ENCODE peak calls at places on chromosomes 6 and 20, in six cellular contexts. H is fibroblast of mammary gland, E is GM23248, T is kidney epithelial cell, Q is mucosa of descending colon, C is tibial artery. Z is an unnamed sample.

GRCh38 chr6:3540253-3540820 is 83.5 kb upstream of the SLC22A23 start:
- DNase-seq in T (no peak), Q (no peak), E (no peak), H (no peak), C (no peak), Z (no peak)

GRCh38 chr6:100880149-100880900 is 804 bp downstream of the ASCC3 start:
- DNase-seq in E (peak; percentile 72), Q (peak; percentile 17), C (no peak), T (no peak), H (peak; percentile 41), Z (peak; percentile 76)

GRCh38 chr6:149371154-149371553 is 28.9 kb upstream of the SUMO4 start:
- DNase-seq in H (no peak), T (no peak), E (no peak), C (no peak), Q (no peak), Z (no peak)

GRCh38 chr6:2792330-2792729 is 27.1 kb downstream of the WRNIP1 start:
- DNase-seq in Q (no peak), H (peak; percentile 24), E (no peak), C (no peak), T (no peak), Z (peak; percentile 88)

GRCh38 chr6:33716379-33716778 is 4.9 kb upstream of the UQCC2 start:
- DNase-seq in C (no peak), E (no peak), Q (no peak), T (no peak), H (no peak), Z (peak; percentile 82)

GRCh38 chr6:55869731-55870130 is 5.7 kb downstream of the BMP5 start:
- DNase-seq in E (no peak), H (no peak), Q (no peak), C (no peak), T (no peak), Z (no peak)

GRCh38 chr6:111553580-111553979 is 52.1 kb downstream of the TRAF3IP2 start:
- DNase-seq in C (no peak), E (no peak), Q (no peak), H (no peak), T (no peak), Z (no peak)

GRCh38 chr6:138109042-138109997 is 2.1 kb upstream of the PERP start:
- DNase-seq in E (peak; percentile 65), Q (peak; percentile 94), C (peak; percentile 80), H (peak; percentile 74), T (no peak), Z (peak; percentile 88)

GRCh38 chr6:169885831-169886230 is 134.4 kb downstream of the ERMARD start:
- DNase-seq in E (no peak), H (no peak), C (no peak), T (no peak), Q (no peak), Z (no peak)

GRCh38 chr6:82987951-82988350 is 77.7 kb downstream of the UBE3D start:
- DNase-seq in E (peak; percentile 34), H (no peak), Q (no peak), C (no peak), T (no peak), Z (no peak)

GRCh38 chr20:25009218-25010145 is 16.9 kb upstream of the APMAP start:
- DNase-seq in T (no peak), E (peak; percentile 31), Q (no peak), C (peak; percentile 56), H (no peak), Z (no peak)

GRCh38 chr6:89048985-89049384 is 31.6 kb upstream of the PNRC1 start:
- DNase-seq in C (no peak), H (peak; percentile 88), Q (no peak), E (peak; percentile 65), T (no peak), Z (peak; percentile 68)

GRCh38 chr6:77015350-77015749 is 447.9 kb downstream of the HTR1B start:
- DNase-seq in H (peak; percentile 46), T (no peak), C (no peak), E (peak; percentile 61), Q (no peak), Z (peak; percentile 30)

GRCh38 chr6:20732896-20733295 is 198.6 kb downstream of the CDKAL1 start:
- DNase-seq in E (no peak), H (no peak), Q (no peak), T (no peak), C (no peak), Z (no peak)

GRCh38 chr6:16540804-16541752 is 220.2 kb downstream of the ATXN1 start:
- DNase-seq in E (no peak), H (no peak), C (peak; percentile 89), T (no peak), Q (peak; percentile 4), Z (no peak)

GRCh38 chr6:35242906-35243305 is 16.6 kb upstream of the ZNF76 start:
- DNase-seq in E (no peak), T (no peak), Q (no peak), C (no peak), H (no peak), Z (no peak)

GRCh38 chr20:57473246-57474042 is 51.5 kb downstream of the CTCFL start:
- DNase-seq in Q (no peak), E (no peak), T (no peak), H (no peak), C (peak; percentile 66), Z (peak; percentile 7)

GRCh38 chr6:153001767-153002612 is 519 bp downstream of the MTRF1L start:
- DNase-seq in C (no peak), T (no peak), Q (peak; percentile 33), H (peak; percentile 22), E (peak; percentile 50), Z (peak; percentile 29)

GRCh38 chr6:129749749-129750120 is 39.8 kb upstream of the ARHGAP18 start:
- DNase-seq in E (peak; percentile 73), Q (peak; percentile 26), C (no peak), T (no peak), H (peak; percentile 91), Z (peak; percentile 87)

GRCh38 chr6:155418017-155418749 is 37.5 kb downstream of the NOX3 start:
- DNase-seq in H (peak; percentile 70), T (no peak), Q (peak; percentile 32), C (peak; percentile 72), E (peak; percentile 80), Z (peak; percentile 83)

GRCh38 chr6:134114918-134115714 is 62.7 kb upstream of the SLC2A12 start:
- DNase-seq in T (no peak), C (no peak), E (no peak), H (no peak), Q (no peak), Z (no peak)

GRCh38 chr6:36627801-36628246 is 33.7 kb downstream of the SRSF3 start:
- DNase-seq in H (peak; percentile 75), E (peak; percentile 51), C (peak; percentile 89), T (no peak), Q (peak; percentile 84), Z (peak; percentile 26)

GRCh38 chr20:41080866-41081265 is 52.2 kb downstream of the TOP1 start:
- DNase-seq in T (no peak), H (peak; percentile 63), C (no peak), Q (no peak), E (peak; percentile 28), Z (no peak)

DNA sequence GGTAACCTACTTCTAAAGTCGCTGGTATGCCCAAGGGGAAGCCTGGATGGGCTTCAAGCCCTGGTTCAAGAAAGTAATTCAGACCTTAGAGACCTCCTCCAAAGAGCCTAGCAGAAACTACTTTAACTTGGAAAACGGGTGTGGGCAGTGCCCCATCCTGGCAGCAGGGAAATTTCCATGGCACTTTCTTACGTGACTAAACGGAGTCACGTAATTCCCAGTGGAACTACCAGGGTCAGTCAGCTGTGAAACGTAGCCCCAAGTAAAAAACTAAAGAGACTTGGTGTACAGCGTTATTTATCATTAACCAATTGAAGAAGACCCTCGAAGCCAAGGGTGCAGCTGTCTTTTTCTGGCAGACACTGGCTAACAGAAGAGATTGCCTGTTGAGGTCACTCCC is 114.0 kb downstream of the RCAN2 start:
- DNase-seq in Q (no peak), T (no peak), E (no peak), C (peak; percentile 76), H (no peak), Z (no peak)
- H3K4me3 ChIP-seq in Q (no peak overlapping the region), T (no peak overlapping the region), E (no peak overlapping the region), C (no peak overlapping the region), H (no peak overlapping the region), Z (no peak overlapping the region)

DNA sequence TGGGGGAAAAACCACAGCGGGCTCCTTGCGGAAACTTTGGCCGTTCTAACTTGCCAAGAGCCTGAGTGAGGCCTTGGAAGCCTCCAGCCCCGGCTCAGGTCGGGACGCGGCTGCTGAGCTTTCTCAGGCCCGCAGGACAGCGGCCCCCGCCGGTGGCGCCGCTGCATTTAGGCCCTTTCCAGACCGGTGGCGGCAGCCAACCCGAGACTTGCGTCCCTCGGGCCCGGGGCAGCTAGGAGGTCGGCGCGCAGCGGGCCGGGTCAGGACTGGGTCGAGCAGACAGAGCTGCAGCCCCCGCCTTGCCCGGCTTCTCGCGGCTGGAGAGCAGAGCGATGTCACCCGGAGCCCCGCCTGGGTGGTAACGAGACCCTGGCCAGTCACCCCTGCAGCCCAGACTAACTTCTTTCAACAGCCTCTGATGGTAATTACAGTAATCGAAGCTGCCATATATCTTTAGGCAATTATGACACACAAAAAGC is 2.7 kb downstream of the NR2E1 start:
- DNase-seq in C (no peak), H (peak; percentile 19), Q (peak; percentile 32), E (peak; percentile 49), T (no peak), Z (no peak)
- H3K4me3 ChIP-seq in C (no peak overlapping the region), H (no peak overlapping the region), Q (no peak overlapping the region), E (no peak overlapping the region), T (no peak overlapping the region), Z (no peak overlapping the region)

DNA sequence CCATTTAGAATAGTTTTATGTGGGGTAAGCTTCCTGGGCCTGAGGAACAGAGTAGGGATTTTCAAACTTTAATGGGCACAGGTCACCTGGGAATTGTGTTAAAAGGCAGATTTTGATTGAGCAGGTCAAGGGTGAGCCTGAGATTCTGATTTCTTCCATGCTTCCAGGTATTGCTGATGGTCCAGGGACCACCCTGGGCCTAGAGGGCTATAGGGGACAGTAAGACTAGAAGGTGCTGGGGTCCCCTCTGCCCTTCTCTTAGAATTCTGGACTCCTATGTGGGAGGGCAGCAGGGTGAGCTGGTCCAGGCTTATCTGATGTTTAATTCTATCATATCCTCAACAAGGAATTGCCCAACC is 2.6 kb downstream of the DDR1 start:
- DNase-seq in E (no peak), H (no peak), T (no peak), C (peak; percentile 12), Q (no peak), Z (no peak)
- H3K4me3 ChIP-seq in E (no peak overlapping the region), H (no peak overlapping the region), T (peak overlapping the region; percentile 62), C (no peak overlapping the region), Q (no peak overlapping the region), Z (no peak overlapping the region)

DNA sequence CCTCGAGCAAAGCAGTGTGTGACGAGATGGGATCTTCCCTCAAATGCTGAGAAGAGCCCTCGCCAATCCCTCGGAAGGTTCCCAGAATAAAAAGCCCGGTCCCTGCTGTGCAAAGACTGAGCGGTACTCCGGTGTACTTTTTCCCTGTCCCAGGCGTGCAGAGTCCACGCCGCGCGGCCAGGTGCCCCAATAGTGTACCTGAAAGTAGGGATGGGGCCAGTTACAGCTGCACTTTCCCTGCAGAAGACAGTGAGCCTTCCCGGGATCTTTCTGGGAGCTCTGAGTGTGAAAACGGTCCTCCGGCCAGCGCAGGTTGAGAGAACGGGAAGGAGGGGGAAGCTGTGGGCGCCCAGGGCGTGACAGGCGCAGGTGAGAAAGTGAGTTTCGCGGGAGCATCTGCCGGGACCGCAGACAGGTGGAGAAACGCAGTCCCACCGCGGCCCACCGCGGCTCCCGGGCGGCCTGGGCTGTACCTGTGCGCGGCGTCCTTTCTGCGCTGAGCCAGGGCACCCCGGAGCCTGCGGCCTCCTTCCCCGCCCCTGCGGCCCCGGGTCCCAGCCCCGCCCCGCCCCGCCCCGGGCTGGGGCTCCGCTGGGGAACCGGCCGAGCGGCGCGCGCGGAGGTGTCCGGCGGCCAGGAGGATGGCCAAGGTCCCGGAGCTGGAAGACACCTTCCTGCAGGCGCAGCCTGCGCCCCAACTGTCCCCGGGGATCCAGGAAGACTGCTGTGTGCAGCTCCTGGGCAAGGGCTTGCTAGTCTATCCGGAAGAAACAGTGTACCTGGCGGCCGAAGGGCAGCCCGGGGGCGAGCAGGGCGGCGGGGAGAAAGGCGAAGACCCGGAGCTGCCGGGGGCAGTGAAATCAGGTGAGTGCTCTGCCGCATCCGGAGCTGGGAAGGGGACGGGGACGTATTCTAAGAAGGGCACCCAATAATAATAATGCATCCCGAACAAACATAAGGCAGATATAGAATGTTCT is at the start of gene RFX6:
- DNase-seq in H (no peak), Q (peak; percentile 9), E (no peak), T (no peak), C (no peak), Z (no peak)
- H3K4me3 ChIP-seq in H (no peak within 1 kb of the TSS), Q (no peak within 1 kb of the TSS), E (no peak within 1 kb of the TSS), T (peak within 1 kb of the TSS; percentile 14), C (no peak within 1 kb of the TSS), Z (peak within 1 kb of the TSS; percentile 16)

Z was measured in bronchial epithelial cell.